ENCODE peak calls at places on chromosome 19, in six cellular contexts. B, D, W, Q, Z and A are unnamed samples.

GRCh38 chr19:1780272-1780957 is 27.1 kb downstream of the ONECUT3 start:
- DNase-seq in D (peak; percentile 18), Q (no peak), Z (no peak), W (peak; percentile 48), B (no peak), A (peak; percentile 12)

GRCh38 chr19:10270616-10271394 is at the start of gene ICAM1:
- DNase-seq in Z (peak; percentile 67), B (peak; percentile 67), W (peak; percentile 89), Q (peak; percentile 66), D (peak; percentile 62), A (peak; percentile 97)

GRCh38 chr19:3570619-3571018 is 2.1 kb upstream of the HMG20B start:
- DNase-seq in Z (no peak), D (no peak), B (no peak), W (no peak), Q (no peak), A (no peak)

GRCh38 chr19:47445527-47445926 is 26.2 kb downstream of the SLC8A2 start:
- DNase-seq in W (no peak), D (no peak), Z (no peak), Q (no peak), B (no peak), A (no peak)

GRCh38 chr19:51127755-51128154 is 3.0 kb downstream of the SIGLEC9 start:
- DNase-seq in Z (no peak), Q (no peak), B (no peak), D (no peak), W (peak; percentile 84), A (no peak)

GRCh38 chr19:18833849-18834643 is 2.3 kb downstream of the UPF1 start:
- DNase-seq in D (no peak), Z (no peak), W (no peak), Q (no peak), B (no peak), A (peak; percentile 36)

GRCh38 chr19:11142528-11143171 is 12.9 kb downstream of the SPC24 start:
- DNase-seq in W (peak; percentile 98), B (no peak), D (peak; percentile 90), Q (no peak), Z (no peak), A (peak; percentile 97)

GRCh38 chr19:39518975-39519374 is 4.0 kb downstream of the SELENOV start:
- DNase-seq in Q (no peak), B (no peak), Z (no peak), W (no peak), D (no peak), A (no peak)

GRCh38 chr19:29873024-29873800 is 61.4 kb downstream of the CCNE1 start:
- DNase-seq in W (peak; percentile 62), B (peak; percentile 62), D (peak; percentile 7), Z (peak; percentile 61), Q (peak; percentile 72), A (peak; percentile 53)

GRCh38 chr19:15320118-15320517 is 12.2 kb downstream of the BRD4 start:
- DNase-seq in Q (no peak), D (peak; percentile 71), B (no peak), W (no peak), Z (no peak), A (no peak)

GRCh38 chr19:23718802-23719201 is 31.8 kb upstream of the ZNF675 start:
- DNase-seq in B (no peak), W (no peak), Q (no peak), D (no peak), Z (no peak), A (no peak)

GRCh38 chr19:14871619-14872230 is 14.2 kb downstream of the OR7A17 start:
- DNase-seq in D (no peak), B (no peak), W (no peak), Z (no peak), Q (peak; percentile 5), A (peak; percentile 35)

GRCh38 chr19:2154587-2155075 is 3.3 kb upstream of the AP3D1 start:
- DNase-seq in W (peak; percentile 70), Q (no peak), B (no peak), Z (no peak), D (peak; percentile 76), A (no peak)

GRCh38 chr19:45677351-45678230 is 9.6 kb downstream of the GIPR start:
- DNase-seq in D (peak; percentile 69), B (peak; percentile 85), W (peak; percentile 94), Z (peak; percentile 78), Q (peak; percentile 68), A (peak; percentile 86)

GRCh38 chr19:34502582-34503545 is 21.3 kb downstream of the WTIP start:
- DNase-seq in W (no peak), Z (no peak), D (no peak), B (no peak), Q (no peak), A (no peak)

GRCh38 chr19:38228491-38229439 is 4.7 kb upstream of the DPF1 start:
- DNase-seq in W (no peak), B (no peak), D (no peak), Q (no peak), Z (no peak), A (no peak)

GRCh38 chr19:14147797-14148605 is 11.6 kb upstream of the ASF1B start:
- DNase-seq in D (peak; percentile 41), Z (peak; percentile 36), W (peak; percentile 63), B (peak; percentile 36), Q (peak; percentile 40), A (peak; percentile 84)

GRCh38 chr19:4967738-4968461 is 1.0 kb upstream of the KDM4B start:
- DNase-seq in W (peak; percentile 79), Q (no peak), B (no peak), Z (no peak), D (peak; percentile 49), A (no peak)

GRCh38 chr19:8423821-8424223 is 10.7 kb downstream of the MARCHF2 start:
- DNase-seq in B (no peak), D (peak; percentile 96), W (peak; percentile 96), Z (no peak), Q (no peak), A (peak; percentile 98)

GRCh38 chr19:10013834-10014618 is 743 bp downstream of the RDH8 start:
- DNase-seq in B (no peak), D (no peak), Q (no peak), W (no peak), Z (no peak), A (no peak)

GRCh38 chr19:36244066-36244465 is 29.2 kb downstream of the ZNF146 start:
- DNase-seq in Z (no peak), W (no peak), D (no peak), B (no peak), Q (no peak), A (no peak)

GRCh38 chr19:8592231-8593009 is 15.2 kb upstream of the MYO1F start:
- DNase-seq in Z (peak; percentile 96), W (peak; percentile 97), B (peak; percentile 95), D (peak; percentile 92), Q (peak; percentile 96), A (peak; percentile 89)

GRCh38 chr19:46759817-46760333 is 13.6 kb upstream of the STRN4 start:
- DNase-seq in W (no peak), Q (no peak), B (no peak), Z (no peak), D (peak; percentile 84), A (no peak)